ENCODE peak calls at places on chromosomes 3 and 15, in ten cellular contexts. One of them, this sample, is unnamed.

GRCh38 chr3:170470063-170471006 is 51.7 kb downstream of the CLDN11 start:
- DNase-seq in foreskin fibroblast: peak
- DNase-seq in fibroblast of the aortic adventitia: peak
- DNase-seq in fibroblast of mammary gland: peak
- DNase-seq in neural progenitor cell: no peak
- DNase-seq in psoas muscle: no peak
- DNase-seq in mucosa of descending colon: no peak
- DNase-seq in Peyer's patch: no peak
- DNase-seq in progenitor cell of endocrine pancreas: no peak
- DNase-seq in Calu3: no peak
- DNase-seq in this sample: no peak

GRCh38 chr3:155745795-155746550 is 1.1 kb upstream of the PLCH1 start:
- DNase-seq in neural progenitor cell: peak
- DNase-seq in mucosa of descending colon: peak
- DNase-seq in Peyer's patch: peak
- DNase-seq in progenitor cell of endocrine pancreas: no peak
- DNase-seq in psoas muscle: no peak
- DNase-seq in fibroblast of the aortic adventitia: no peak
- DNase-seq in Calu3: peak
- DNase-seq in fibroblast of mammary gland: no peak
- DNase-seq in foreskin fibroblast: no peak
- DNase-seq in this sample: no peak

GRCh38 chr15:75532413-75533250 is 46.5 kb downstream of the PTPN9 start:
- DNase-seq in psoas muscle: peak
- DNase-seq in neural progenitor cell: peak
- DNase-seq in Calu3: peak
- DNase-seq in mucosa of descending colon: peak
- DNase-seq in fibroblast of the aortic adventitia: peak
- DNase-seq in foreskin fibroblast: peak
- DNase-seq in fibroblast of mammary gland: peak
- DNase-seq in progenitor cell of endocrine pancreas: peak
- DNase-seq in Peyer's patch: no peak
- DNase-seq in this sample: no peak

GRCh38 chr3:191262650-191263049 is 63.6 kb downstream of the OSTN start:
- DNase-seq in mucosa of descending colon: no peak
- DNase-seq in neural progenitor cell: no peak
- DNase-seq in foreskin fibroblast: no peak
- DNase-seq in Calu3: no peak
- DNase-seq in Peyer's patch: no peak
- DNase-seq in progenitor cell of endocrine pancreas: no peak
- DNase-seq in psoas muscle: no peak
- DNase-seq in fibroblast of the aortic adventitia: no peak
- DNase-seq in fibroblast of mammary gland: no peak
- DNase-seq in this sample: no peak

GRCh38 chr3:51371943-51372557 is 13.0 kb upstream of the MANF start:
- DNase-seq in Calu3: peak
- DNase-seq in fibroblast of the aortic adventitia: peak
- DNase-seq in progenitor cell of endocrine pancreas: peak
- DNase-seq in fibroblast of mammary gland: peak
- DNase-seq in Peyer's patch: no peak
- DNase-seq in neural progenitor cell: peak
- DNase-seq in psoas muscle: no peak
- DNase-seq in mucosa of descending colon: peak
- DNase-seq in foreskin fibroblast: peak
- DNase-seq in this sample: no peak

GRCh38 chr3:24060055-24060454 is 115.0 kb downstream of the NR1D2 start:
- DNase-seq in psoas muscle: no peak
- DNase-seq in progenitor cell of endocrine pancreas: no peak
- DNase-seq in neural progenitor cell: peak
- DNase-seq in fibroblast of mammary gland: peak
- DNase-seq in foreskin fibroblast: peak
- DNase-seq in Peyer's patch: no peak
- DNase-seq in fibroblast of the aortic adventitia: peak
- DNase-seq in mucosa of descending colon: no peak
- DNase-seq in Calu3: no peak
- DNase-seq in this sample: no peak

GRCh38 chr3:114221165-114221880 is 16.1 kb downstream of the ZNF80 start:
- DNase-seq in fibroblast of the aortic adventitia: peak
- DNase-seq in mucosa of descending colon: peak
- DNase-seq in foreskin fibroblast: no peak
- DNase-seq in psoas muscle: no peak
- DNase-seq in Peyer's patch: no peak
- DNase-seq in progenitor cell of endocrine pancreas: no peak
- DNase-seq in neural progenitor cell: no peak
- DNase-seq in fibroblast of mammary gland: no peak
- DNase-seq in Calu3: no peak
- DNase-seq in this sample: peak

GRCh38 chr3:31695280-31696008 is 162.7 kb downstream of the STT3B start:
- DNase-seq in Peyer's patch: no peak
- DNase-seq in mucosa of descending colon: peak
- DNase-seq in neural progenitor cell: peak
- DNase-seq in foreskin fibroblast: no peak
- DNase-seq in progenitor cell of endocrine pancreas: no peak
- DNase-seq in Calu3: peak
- DNase-seq in fibroblast of the aortic adventitia: no peak
- DNase-seq in psoas muscle: no peak
- DNase-seq in fibroblast of mammary gland: no peak
- DNase-seq in this sample: no peak

GRCh38 chr3:39907981-39908380 is 98.6 kb downstream of the MYRIP start:
- DNase-seq in mucosa of descending colon: peak
- DNase-seq in progenitor cell of endocrine pancreas: no peak
- DNase-seq in Calu3: peak
- DNase-seq in fibroblast of mammary gland: peak
- DNase-seq in neural progenitor cell: no peak
- DNase-seq in psoas muscle: no peak
- DNase-seq in foreskin fibroblast: peak
- DNase-seq in Peyer's patch: peak
- DNase-seq in fibroblast of the aortic adventitia: peak
- DNase-seq in this sample: no peak

GRCh38 chr15:59410448-59410896 is 27.5 kb upstream of the FAM81A start:
- DNase-seq in foreskin fibroblast: no peak
- DNase-seq in fibroblast of mammary gland: peak
- DNase-seq in fibroblast of the aortic adventitia: peak
- DNase-seq in mucosa of descending colon: peak
- DNase-seq in Peyer's patch: no peak
- DNase-seq in Calu3: peak
- DNase-seq in psoas muscle: no peak
- DNase-seq in neural progenitor cell: no peak
- DNase-seq in progenitor cell of endocrine pancreas: no peak
- DNase-seq in this sample: no peak

GRCh38 chr15:83848315-83849050 is 194.6 kb downstream of the ADAMTSL3 start:
- DNase-seq in Peyer's patch: no peak
- DNase-seq in Calu3: no peak
- DNase-seq in psoas muscle: no peak
- DNase-seq in fibroblast of mammary gland: peak
- DNase-seq in progenitor cell of endocrine pancreas: no peak
- DNase-seq in mucosa of descending colon: no peak
- DNase-seq in neural progenitor cell: no peak
- DNase-seq in fibroblast of the aortic adventitia: peak
- DNase-seq in foreskin fibroblast: peak
- DNase-seq in this sample: no peak

GRCh38 chr3:134018406-134018805 is 11.3 kb downstream of the SLCO2A1 start:
- DNase-seq in mucosa of descending colon: no peak
- DNase-seq in foreskin fibroblast: no peak
- DNase-seq in fibroblast of the aortic adventitia: peak
- DNase-seq in progenitor cell of endocrine pancreas: no peak
- DNase-seq in neural progenitor cell: no peak
- DNase-seq in psoas muscle: no peak
- DNase-seq in Peyer's patch: no peak
- DNase-seq in fibroblast of mammary gland: no peak
- DNase-seq in Calu3: no peak
- DNase-seq in this sample: no peak

GRCh38 chr15:67520276-67520975 is 505 bp upstream of the C15orf61 start:
- DNase-seq in progenitor cell of endocrine pancreas: no peak
- DNase-seq in psoas muscle: no peak
- DNase-seq in fibroblast of mammary gland: peak
- DNase-seq in foreskin fibroblast: no peak
- DNase-seq in mucosa of descending colon: no peak
- DNase-seq in neural progenitor cell: no peak
- DNase-seq in Calu3: no peak
- DNase-seq in Peyer's patch: no peak
- DNase-seq in fibroblast of the aortic adventitia: peak
- DNase-seq in this sample: no peak

GRCh38 chr3:25679642-25680302 is 15.1 kb upstream of the TOP2B start:
- DNase-seq in mucosa of descending colon: no peak
- DNase-seq in progenitor cell of endocrine pancreas: no peak
- DNase-seq in Calu3: no peak
- DNase-seq in foreskin fibroblast: no peak
- DNase-seq in Peyer's patch: no peak
- DNase-seq in fibroblast of the aortic adventitia: no peak
- DNase-seq in fibroblast of mammary gland: no peak
- DNase-seq in psoas muscle: no peak
- DNase-seq in neural progenitor cell: no peak
- DNase-seq in this sample: no peak

GRCh38 chr3:150035400-150035799 is 64.7 kb upstream of the PFN2 start:
- DNase-seq in fibroblast of mammary gland: no peak
- DNase-seq in Peyer's patch: no peak
- DNase-seq in mucosa of descending colon: no peak
- DNase-seq in progenitor cell of endocrine pancreas: no peak
- DNase-seq in Calu3: no peak
- DNase-seq in psoas muscle: peak
- DNase-seq in neural progenitor cell: peak
- DNase-seq in foreskin fibroblast: no peak
- DNase-seq in fibroblast of the aortic adventitia: no peak
- DNase-seq in this sample: no peak

GRCh38 chr3:14522129-14522691 is 17.9 kb downstream of the GRIP2 start:
- DNase-seq in psoas muscle: peak
- DNase-seq in Peyer's patch: no peak
- DNase-seq in fibroblast of mammary gland: no peak
- DNase-seq in progenitor cell of endocrine pancreas: no peak
- DNase-seq in foreskin fibroblast: no peak
- DNase-seq in Calu3: no peak
- DNase-seq in fibroblast of the aortic adventitia: no peak
- DNase-seq in neural progenitor cell: no peak
- DNase-seq in mucosa of descending colon: no peak
- DNase-seq in this sample: no peak

GRCh38 chr3:141680620-141681389 is 57.3 kb upstream of the RNF7 start:
- DNase-seq in mucosa of descending colon: peak
- DNase-seq in Calu3: peak
- DNase-seq in Peyer's patch: no peak
- DNase-seq in neural progenitor cell: no peak
- DNase-seq in fibroblast of mammary gland: peak
- DNase-seq in fibroblast of the aortic adventitia: peak
- DNase-seq in progenitor cell of endocrine pancreas: no peak
- DNase-seq in foreskin fibroblast: peak
- DNase-seq in psoas muscle: no peak
- DNase-seq in this sample: no peak

DNA sequence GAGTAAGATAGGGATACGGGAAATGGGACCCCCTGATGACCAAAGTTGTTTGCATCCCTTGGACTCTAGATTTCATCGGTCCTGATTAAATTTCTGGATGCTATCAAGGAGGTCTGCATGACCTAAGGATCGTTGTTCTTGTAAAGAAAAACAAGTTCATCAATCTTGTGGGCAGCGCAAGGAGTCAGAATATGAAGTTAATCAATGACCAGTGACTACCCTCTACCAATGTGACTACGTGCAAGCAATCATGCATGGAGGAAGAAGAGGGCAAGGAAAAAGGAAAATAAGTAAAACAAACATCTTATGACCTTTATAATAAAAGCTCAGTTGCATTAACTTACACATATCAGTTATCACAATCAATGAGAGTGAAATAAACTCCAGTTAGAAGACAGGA is 139.7 kb downstream of the RTP4 start:
- DNase-seq in fibroblast of the aortic adventitia: no peak
- DNase-seq in progenitor cell of endocrine pancreas: no peak
- DNase-seq in neural progenitor cell: no peak
- DNase-seq in psoas muscle: no peak
- DNase-seq in Peyer's patch: no peak
- DNase-seq in fibroblast of mammary gland: no peak
- DNase-seq in Calu3: peak
- DNase-seq in foreskin fibroblast: no peak
- DNase-seq in mucosa of descending colon: no peak
- DNase-seq in this sample: no peak
- TF ChIP-seq CTCF in fibroblast of the aortic adventitia: no peak
- TF ChIP-seq CTCF in progenitor cell of endocrine pancreas: no peak
- TF ChIP-seq CTCF in neural progenitor cell: no peak
- TF ChIP-seq CTCF in psoas muscle: no peak
- TF ChIP-seq CTCF in Peyer's patch: no peak
- TF ChIP-seq CTCF in fibroblast of mammary gland: no peak
- TF ChIP-seq CTCF in Calu3: no peak
- TF ChIP-seq CTCF in foreskin fibroblast: no peak
- TF ChIP-seq CTCF in mucosa of descending colon: no peak
- TF ChIP-seq CTCF in this sample: no peak

DNA sequence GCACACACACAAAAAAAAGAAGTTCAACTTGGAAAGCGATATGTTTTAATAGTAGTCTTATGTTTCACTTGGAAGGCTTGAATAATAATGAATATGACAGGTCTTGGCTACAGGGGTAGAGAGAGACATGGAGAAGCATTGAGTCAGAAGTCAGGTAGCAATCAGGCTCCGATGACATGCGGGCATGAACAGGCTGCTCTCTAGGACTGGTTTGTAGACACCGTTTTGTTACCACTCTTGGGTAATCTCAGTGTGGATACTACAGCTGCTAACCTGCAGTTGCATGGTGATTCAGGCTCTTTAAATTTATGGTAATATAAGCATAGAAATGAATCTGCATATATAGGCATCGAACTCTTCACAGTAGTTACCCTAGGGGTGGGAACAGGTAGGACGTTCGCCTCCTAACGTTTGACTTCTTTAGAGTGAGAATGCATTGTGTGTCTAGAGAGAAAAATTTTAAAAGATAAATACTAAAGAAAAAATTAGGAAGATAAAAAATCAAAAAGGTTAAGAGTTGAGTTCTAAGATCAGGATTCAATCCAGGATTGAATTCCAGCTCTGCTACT is 241.6 kb upstream of the KBTBD8 start:
- DNase-seq in fibroblast of mammary gland: no peak
- DNase-seq in mucosa of descending colon: no peak
- DNase-seq in progenitor cell of endocrine pancreas: no peak
- DNase-seq in neural progenitor cell: no peak
- DNase-seq in Peyer's patch: no peak
- DNase-seq in foreskin fibroblast: no peak
- DNase-seq in psoas muscle: no peak
- DNase-seq in fibroblast of the aortic adventitia: no peak
- DNase-seq in Calu3: no peak
- DNase-seq in this sample: no peak
- TF ChIP-seq CTCF in fibroblast of mammary gland: no peak
- TF ChIP-seq CTCF in mucosa of descending colon: no peak
- TF ChIP-seq CTCF in progenitor cell of endocrine pancreas: peak
- TF ChIP-seq CTCF in neural progenitor cell: no peak
- TF ChIP-seq CTCF in Peyer's patch: no peak
- TF ChIP-seq CTCF in foreskin fibroblast: no peak
- TF ChIP-seq CTCF in psoas muscle: no peak
- TF ChIP-seq CTCF in fibroblast of the aortic adventitia: no peak
- TF ChIP-seq CTCF in Calu3: no peak
- TF ChIP-seq CTCF in this sample: no peak

GRCh38 chr3:119810018-119810435 is 28.1 kb downstream of the NR1I2 start:
- DNase-seq in Calu3: no peak
- DNase-seq in Peyer's patch: no peak
- DNase-seq in mucosa of descending colon: peak
- DNase-seq in progenitor cell of endocrine pancreas: no peak
- DNase-seq in fibroblast of mammary gland: peak
- DNase-seq in foreskin fibroblast: peak
- DNase-seq in fibroblast of the aortic adventitia: peak
- DNase-seq in neural progenitor cell: no peak
- DNase-seq in psoas muscle: no peak
- DNase-seq in this sample: peak
- TF ChIP-seq CTCF in Calu3: no peak
- TF ChIP-seq CTCF in Peyer's patch: no peak
- TF ChIP-seq CTCF in mucosa of descending colon: no peak
- TF ChIP-seq CTCF in progenitor cell of endocrine pancreas: no peak
- TF ChIP-seq CTCF in fibroblast of mammary gland: peak
- TF ChIP-seq CTCF in foreskin fibroblast: peak
- TF ChIP-seq CTCF in fibroblast of the aortic adventitia: no peak
- TF ChIP-seq CTCF in neural progenitor cell: no peak
- TF ChIP-seq CTCF in psoas muscle: no peak
- TF ChIP-seq CTCF in this sample: no peak

GRCh38 chr3:79724206-79724605 is 43.6 kb downstream of the ROBO1 start:
- DNase-seq in fibroblast of the aortic adventitia: no peak
- DNase-seq in mucosa of descending colon: no peak
- DNase-seq in progenitor cell of endocrine pancreas: no peak
- DNase-seq in foreskin fibroblast: no peak
- DNase-seq in Peyer's patch: no peak
- DNase-seq in Calu3: no peak
- DNase-seq in neural progenitor cell: peak
- DNase-seq in fibroblast of mammary gland: no peak
- DNase-seq in psoas muscle: no peak
- DNase-seq in this sample: no peak
- TF ChIP-seq CTCF in fibroblast of the aortic adventitia: no peak
- TF ChIP-seq CTCF in mucosa of descending colon: no peak
- TF ChIP-seq CTCF in progenitor cell of endocrine pancreas: peak
- TF ChIP-seq CTCF in foreskin fibroblast: no peak
- TF ChIP-seq CTCF in Peyer's patch: no peak
- TF ChIP-seq CTCF in Calu3: no peak
- TF ChIP-seq CTCF in neural progenitor cell: peak
- TF ChIP-seq CTCF in fibroblast of mammary gland: no peak
- TF ChIP-seq CTCF in psoas muscle: no peak
- TF ChIP-seq CTCF in this sample: no peak

This sample was measured in natural killer cell.